ENCODE peak calls at places on chromosomes 1 and 21, in seven cellular contexts. N is right lobe of liver, A is upper lobe of right lung, L is psoas muscle, V is fibroblast of pulmonary artery, I is osteocyte, Y is ascending aorta. X is an unnamed sample.

GRCh38 chr1:244965182-244965581 is 100.8 kb upstream of the HNRNPU start:
- DNase-seq in I (no peak), Y (no peak), N (no peak), A (no peak), L (no peak), V (no peak), X (no peak)

GRCh38 chr1:151593651-151594625 is 17.9 kb upstream of the SNX27 start:
- DNase-seq in N (peak; percentile 87), I (no peak), Y (peak; percentile 80), L (peak; percentile 84), A (peak; percentile 93), V (peak; percentile 53), X (no peak)

GRCh38 chr1:155794605-155795265 is 62.3 kb downstream of the GON4L start:
- DNase-seq in Y (no peak), N (no peak), I (no peak), V (no peak), L (no peak), A (no peak), X (no peak)

GRCh38 chr1:47638240-47638639 is 200.4 kb downstream of the FOXD2 start:
- DNase-seq in V (no peak), N (no peak), Y (no peak), L (no peak), I (no peak), A (no peak), X (no peak)

GRCh38 chr1:94061513-94062443 is 59.2 kb downstream of the ABCA4 start:
- DNase-seq in A (peak; percentile 72), V (peak; percentile 91), N (peak; percentile 68), I (no peak), L (peak; percentile 73), Y (peak; percentile 85), X (peak; percentile 72)

GRCh38 chr1:183986941-183987340 is 50.6 kb downstream of the COLGALT2 start:
- DNase-seq in A (no peak), Y (no peak), V (no peak), N (no peak), L (no peak), I (no peak), X (no peak)

GRCh38 chr21:33858672-33859372 is 56.8 kb downstream of the ATP5PO start:
- DNase-seq in N (no peak), Y (no peak), I (no peak), L (peak; percentile 44), V (no peak), A (peak; percentile 31), X (no peak)

GRCh38 chr1:231172411-231172810 is 10.6 kb downstream of the TRIM67 start:
- DNase-seq in N (no peak), L (no peak), I (no peak), A (no peak), Y (no peak), V (no peak), X (no peak)

GRCh38 chr1:18009729-18010075 is 97.9 kb upstream of the IGSF21 start:
- DNase-seq in N (no peak), Y (no peak), V (no peak), A (no peak), I (no peak), L (no peak), X (no peak)

GRCh38 chr1:67146101-67146500 is 11.3 kb upstream of the C1orf141 start:
- DNase-seq in Y (no peak), I (no peak), A (no peak), N (no peak), V (no peak), L (no peak), X (no peak)

GRCh38 chr1:67146539-67146938 is 11.8 kb upstream of the C1orf141 start:
- DNase-seq in N (no peak), L (no peak), Y (no peak), A (no peak), V (no peak), I (no peak), X (no peak)

GRCh38 chr1:67142931-67143330 is 8.2 kb upstream of the C1orf141 start:
- DNase-seq in Y (no peak), I (no peak), L (no peak), N (no peak), A (no peak), V (no peak), X (no peak)

GRCh38 chr1:67148516-67149178 is 13.9 kb upstream of the C1orf141 start:
- DNase-seq in Y (no peak), V (peak; percentile 4), L (no peak), I (no peak), N (no peak), A (no peak), X (no peak)

DNA sequence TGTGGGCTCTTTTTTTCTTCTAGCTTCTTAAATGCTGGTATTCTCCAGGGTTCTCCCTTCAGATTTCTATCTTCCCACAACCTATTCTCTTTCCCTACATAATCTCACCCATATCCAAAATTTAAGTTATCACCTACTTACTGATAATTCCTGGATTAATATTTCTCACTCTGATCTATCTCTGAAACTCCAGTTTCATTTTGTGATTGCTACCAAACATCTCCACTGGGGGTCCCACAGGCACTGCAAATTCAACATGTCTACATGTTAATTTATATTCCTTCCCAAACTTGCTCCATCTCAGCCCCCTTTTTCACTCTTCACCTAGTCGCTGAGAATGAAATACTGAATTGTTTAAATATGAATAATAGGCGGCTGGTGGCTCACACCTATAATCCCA is 9.9 kb upstream of the C1orf141 start:
- DNase-seq in N (no peak), Y (no peak), L (no peak), A (no peak), I (no peak), V (peak; percentile 31), X (no peak)
- TF ChIP-seq CTCF in N (peak; percentile 24), Y (no peak), L (no peak), A (no peak), I (peak; percentile 33), V (peak; percentile 60), X (peak; percentile 40)

GRCh38 chr1:29709711-29710169 is 473.4 kb downstream of the PTPRU start:
- DNase-seq in Y (no peak), V (peak; percentile 76), N (no peak), I (no peak), L (no peak), A (peak; percentile 25), X (peak; percentile 82)
- TF ChIP-seq CTCF in Y (no peak), V (no peak), N (no peak), I (no peak), L (no peak), A (no peak), X (no peak)

GRCh38 chr1:43057567-43057966 is 98.9 kb upstream of the SLC2A1 start:
- DNase-seq in A (no peak), I (no peak), Y (no peak), L (no peak), V (no peak), N (no peak), X (no peak)
- TF ChIP-seq CTCF in A (no peak), I (no peak), Y (no peak), L (no peak), V (no peak), N (no peak), X (no peak)

DNA sequence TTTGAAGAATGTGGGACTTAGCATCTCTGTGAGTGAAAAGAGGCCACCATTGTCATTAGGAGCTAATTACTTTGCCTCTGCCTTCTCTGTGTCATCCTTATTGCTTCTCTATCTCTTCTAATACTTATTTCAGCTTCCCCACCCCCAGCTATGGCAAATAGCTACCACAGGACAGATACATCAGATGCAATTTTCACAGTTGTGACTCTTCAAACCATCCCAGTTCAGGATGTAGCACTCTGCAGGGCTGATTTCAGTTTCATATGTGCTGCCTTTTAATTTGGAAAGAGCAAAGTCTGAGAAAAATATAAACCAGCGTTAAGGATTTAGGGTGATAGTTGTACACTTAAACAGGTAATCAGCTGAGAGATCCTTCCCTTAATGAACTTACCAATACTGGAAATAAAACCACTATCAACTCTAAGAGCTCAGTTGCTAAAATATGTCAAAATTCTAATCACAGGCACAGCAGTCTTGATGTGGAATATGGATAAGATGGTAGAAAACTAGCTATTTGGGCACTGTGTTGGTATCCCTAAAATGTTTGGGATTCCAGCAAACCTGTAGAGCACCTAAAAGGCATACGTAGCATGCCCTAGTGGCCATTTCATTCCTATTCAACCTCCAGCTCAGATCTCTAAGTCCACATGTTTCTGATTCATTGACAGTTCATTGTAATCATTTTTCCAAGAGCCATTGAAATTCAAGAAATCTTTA is 148.4 kb downstream of the SYT2 start:
- DNase-seq in V (no peak), N (no peak), Y (no peak), L (no peak), I (no peak), A (no peak), X (no peak)
- TF ChIP-seq CTCF in V (peak; percentile 5), N (peak; percentile 9), Y (peak; percentile 13), L (no peak), I (no peak), A (no peak), X (peak; percentile 6)

GRCh38 chr1:203463469-203464062 is 12.0 kb upstream of the PRELP start:
- DNase-seq in L (no peak), I (peak; percentile 62), V (peak; percentile 33), A (no peak), N (no peak), Y (peak; percentile 79), X (peak; percentile 74)
- TF ChIP-seq CTCF in L (no peak), I (no peak), V (no peak), A (no peak), N (no peak), Y (no peak), X (peak; percentile 4)

DNA sequence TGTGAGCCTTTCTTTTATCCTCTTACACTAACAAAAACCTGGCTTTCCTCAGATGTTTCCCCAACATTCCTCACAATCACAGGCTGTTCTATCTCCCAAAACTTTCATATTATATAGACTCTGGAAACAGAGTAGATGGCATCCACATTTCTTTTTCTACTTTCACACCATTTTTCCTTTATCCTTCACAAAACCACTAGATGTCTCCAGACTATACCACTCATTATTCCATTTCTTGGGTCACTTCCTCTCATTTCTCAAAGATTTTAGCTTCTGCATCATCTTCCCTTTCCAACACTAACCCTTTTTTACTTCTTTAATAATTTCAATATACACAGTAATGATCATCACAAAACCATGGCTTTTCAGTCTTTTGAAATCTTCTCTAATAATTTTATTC is 286.0 kb upstream of the DEPDC1 start:
- DNase-seq in L (no peak), Y (no peak), V (no peak), A (no peak), N (no peak), I (no peak), X (no peak)
- TF ChIP-seq CTCF in L (no peak), Y (no peak), V (no peak), A (no peak), N (peak; percentile 43), I (no peak), X (no peak)

GRCh38 chr1:91503975-91504530 is 3.4 kb downstream of the CDC7 start:
- DNase-seq in N (no peak), V (no peak), Y (no peak), A (no peak), L (no peak), I (no peak), X (no peak)

GRCh38 chr1:91506071-91506470 is 5.4 kb downstream of the CDC7 start:
- DNase-seq in A (no peak), N (no peak), I (no peak), V (no peak), Y (no peak), L (no peak), X (no peak)

GRCh38 chr1:91505086-91505485 is 4.4 kb downstream of the CDC7 start:
- DNase-seq in Y (no peak), L (no peak), V (no peak), N (no peak), I (no peak), A (no peak), X (no peak)

GRCh38 chr1:91510754-91511153 is 10.1 kb downstream of the CDC7 start:
- DNase-seq in L (no peak), N (no peak), Y (no peak), A (no peak), V (no peak), I (no peak), X (no peak)

GRCh38 chr1:91507330-91507729 is 6.7 kb downstream of the CDC7 start:
- DNase-seq in A (no peak), I (no peak), N (no peak), Y (no peak), L (no peak), V (peak; percentile 31), X (no peak)
- TF ChIP-seq CTCF in A (peak; percentile 22), I (peak; percentile 27), N (peak; percentile 6), Y (no peak), L (no peak), V (peak; percentile 14), X (no peak)

X was measured in astrocyte.